ENCODE peak calls at places on chromosomes 12 and 14, in five cellular contexts. N is H9, S is neuronal stem cell, T is mesenchymal stem cell, E is mesendoderm. M is an unnamed sample.

GRCh38 chr14:42994001-42994736 is 1387.5 kb downstream of the LRFN5 start:
- DNase-seq in N (no peak), S (no peak), T (peak), E (no peak), M (peak)

GRCh38 chr12:47777741-47778558 is 4.9 kb downstream of the SLC48A1 start:
- DNase-seq in N (no peak), S (no peak), T (no peak), E (peak), M (no peak)

GRCh38 chr12:41589878-41590277 is 401.8 kb downstream of the PDZRN4 start:
- DNase-seq in N (no peak), S (no peak), T (no peak), E (no peak), M (no peak)

GRCh38 chr14:75222208-75222701 is 45.8 kb upstream of the TMED10 start:
- DNase-seq in N (peak), S (no peak), T (peak), E (peak), M (peak)

GRCh38 chr12:65784616-65785015 is 39.7 kb upstream of the HMGA2 start:
- DNase-seq in N (no peak), S (no peak), T (no peak), E (no peak), M (no peak)

GRCh38 chr14:74314576-74314975 is 11.8 kb upstream of the ABCD4 start:
- DNase-seq in N (no peak), S (no peak), T (no peak), E (no peak), M (no peak)

GRCh38 chr12:115508990-115509389 is 768.5 kb downstream of the MED13L start:
- DNase-seq in N (no peak), S (no peak), T (no peak), E (no peak), M (no peak)

GRCh38 chr12:117596968-117597367 is 235.5 kb upstream of the NOS1 start:
- DNase-seq in N (no peak), S (no peak), T (no peak), E (peak), M (no peak)

GRCh38 chr12:130583800-130584199 is 132.3 kb downstream of the RIMBP2 start:
- DNase-seq in N (no peak), S (no peak), T (no peak), E (no peak), M (no peak)

GRCh38 chr12:50086148-50086547 is 1.0 kb downstream of the SMARCD1 start:
- DNase-seq in N (no peak), S (no peak), T (no peak), E (peak), M (no peak)

GRCh38 chr12:130192667-130193345 is 30.5 kb downstream of the FZD10 start:
- DNase-seq in N (peak), S (no peak), T (no peak), E (peak), M (no peak)

GRCh38 chr14:80385340-80385739 is 174.0 kb upstream of the DIO2 start:
- DNase-seq in N (no peak), S (no peak), T (no peak), E (no peak), M (no peak)

GRCh38 chr14:81504864-81505263 is 28.8 kb downstream of the SEL1L start:
- DNase-seq in N (no peak), S (no peak), T (no peak), E (no peak), M (no peak)

GRCh38 chr14:77543637-77544334 is 45.2 kb upstream of the ISM2 start:
- DNase-seq in N (no peak), S (no peak), T (peak), E (no peak), M (peak)

GRCh38 chr12:104456950-104457745 is 400 bp downstream of the CHST11 start:
- DNase-seq in N (peak), S (peak), T (peak), E (peak), M (peak)

GRCh38 chr14:72444701-72445100 is 449.2 kb downstream of the DPF3 start:
- DNase-seq in N (no peak), S (no peak), T (no peak), E (no peak), M (peak)

GRCh38 chr14:101017806-101018560 is 114.5 kb upstream of the RTL1 start:
- DNase-seq in N (peak), S (no peak), T (no peak), E (no peak), M (no peak)

GRCh38 chr14:22878271-22879246 is 4.5 kb upstream of the REM2 start:
- DNase-seq in N (no peak), S (no peak), T (no peak), E (no peak), M (no peak)

GRCh38 chr14:39266589-39266870 is 32.8 kb downstream of the MIA2 start:
- DNase-seq in N (no peak), S (no peak), T (no peak), E (peak), M (peak)

GRCh38 chr12:12467701-12468218 is 94.9 kb downstream of the DUSP16 start:
- DNase-seq in N (no peak), S (no peak), T (no peak), E (no peak), M (peak)

GRCh38 chr12:114933428-114934160 is 249.6 kb upstream of the TBX3 start:
- DNase-seq in N (no peak), S (no peak), T (peak), E (peak), M (peak)

GRCh38 chr12:104307655-104308000 is 4.1 kb downstream of the EID3 start:
- DNase-seq in N (no peak), S (no peak), T (no peak), E (no peak), M (no peak)

GRCh38 chr12:12636641-12637040 is 25.0 kb downstream of the CREBL2 start:
- DNase-seq in N (no peak), S (no peak), T (no peak), E (no peak), M (no peak)

GRCh38 chr14:77625360-77625759 is 8.9 kb upstream of the SPTLC2 start:
- DNase-seq in N (no peak), S (no peak), T (no peak), E (no peak), M (no peak)

GRCh38 chr12:89484470-89484869 is 40.1 kb downstream of the GALNT4 start:
- DNase-seq in N (no peak), S (no peak), T (no peak), E (no peak), M (no peak)

GRCh38 chr12:46944104-46944503 is 118.3 kb upstream of the SLC38A4 start:
- DNase-seq in N (no peak), S (no peak), T (peak), E (no peak), M (peak)

GRCh38 chr14:67524152-67524963 is 8.7 kb upstream of the PLEKHH1 start:
- DNase-seq in N (no peak), S (no peak), T (peak), E (no peak), M (no peak)

GRCh38 chr14:49975286-49975685 is 82.4 kb downstream of the ARF6 start:
- DNase-seq in N (no peak), S (no peak), T (peak), E (no peak), M (peak)

GRCh38 chr14:89025581-89026236 is 201.3 kb downstream of the TTC8 start:
- DNase-seq in N (no peak), S (no peak), T (no peak), E (no peak), M (peak)

GRCh38 chr14:76918176-76918750 is 92.1 kb downstream of the LRRC74A start:
- DNase-seq in N (no peak), S (no peak), T (peak), E (peak), M (peak)

GRCh38 chr14:93132472-93133065 is 16.8 kb upstream of the ITPK1 start:
- DNase-seq in N (peak), S (no peak), T (peak), E (peak), M (peak)

GRCh38 chr12:96658075-96658474 is 168.7 kb downstream of the CFAP54 start:
- DNase-seq in N (no peak), S (no peak), T (no peak), E (no peak), M (no peak)

GRCh38 chr14:35406811-35407630 is 2.5 kb upstream of the NFKBIA start:
- DNase-seq in N (no peak), S (peak), T (peak), E (peak), M (peak)

GRCh38 chr12:1870998-1871917 is 47.2 kb downstream of the CACNA2D4 start:
- DNase-seq in N (peak), S (no peak), T (no peak), E (no peak), M (no peak)
- H2BK15ac ChIP-seq in N (no peak), S (no peak), T (no peak), E (no peak), M (no peak)

GRCh38 chr12:57214398-57214781 is 2.2 kb upstream of the NXPH4 start:
- DNase-seq in N (peak), S (peak), T (peak), E (peak), M (peak)
- H2BK15ac ChIP-seq in N (no peak), S (no peak), T (no peak), E (no peak), M (no peak)

GRCh38 chr14:104094056-104094708 is 8.7 kb downstream of the ASPG start:
- DNase-seq in N (no peak), S (no peak), T (no peak), E (peak), M (no peak)
- H2BK15ac ChIP-seq in N (no peak), S (peak), T (peak), E (no peak), M (no peak)

GRCh38 chr12:53219116-53219955 is 12.3 kb upstream of the ITGB7 start:
- DNase-seq in N (peak), S (no peak), T (peak), E (no peak), M (peak)

GRCh38 chr12:53217930-53218307 is 10.9 kb upstream of the ITGB7 start:
- DNase-seq in N (peak), S (no peak), T (peak), E (no peak), M (peak)

GRCh38 chr12:53215497-53215896 is 8.4 kb upstream of the ITGB7 start:
- DNase-seq in N (no peak), S (no peak), T (no peak), E (no peak), M (no peak)

GRCh38 chr12:53218551-53219114 is 11.6 kb upstream of the ITGB7 start:
- DNase-seq in N (peak), S (no peak), T (no peak), E (no peak), M (no peak)

DNA sequence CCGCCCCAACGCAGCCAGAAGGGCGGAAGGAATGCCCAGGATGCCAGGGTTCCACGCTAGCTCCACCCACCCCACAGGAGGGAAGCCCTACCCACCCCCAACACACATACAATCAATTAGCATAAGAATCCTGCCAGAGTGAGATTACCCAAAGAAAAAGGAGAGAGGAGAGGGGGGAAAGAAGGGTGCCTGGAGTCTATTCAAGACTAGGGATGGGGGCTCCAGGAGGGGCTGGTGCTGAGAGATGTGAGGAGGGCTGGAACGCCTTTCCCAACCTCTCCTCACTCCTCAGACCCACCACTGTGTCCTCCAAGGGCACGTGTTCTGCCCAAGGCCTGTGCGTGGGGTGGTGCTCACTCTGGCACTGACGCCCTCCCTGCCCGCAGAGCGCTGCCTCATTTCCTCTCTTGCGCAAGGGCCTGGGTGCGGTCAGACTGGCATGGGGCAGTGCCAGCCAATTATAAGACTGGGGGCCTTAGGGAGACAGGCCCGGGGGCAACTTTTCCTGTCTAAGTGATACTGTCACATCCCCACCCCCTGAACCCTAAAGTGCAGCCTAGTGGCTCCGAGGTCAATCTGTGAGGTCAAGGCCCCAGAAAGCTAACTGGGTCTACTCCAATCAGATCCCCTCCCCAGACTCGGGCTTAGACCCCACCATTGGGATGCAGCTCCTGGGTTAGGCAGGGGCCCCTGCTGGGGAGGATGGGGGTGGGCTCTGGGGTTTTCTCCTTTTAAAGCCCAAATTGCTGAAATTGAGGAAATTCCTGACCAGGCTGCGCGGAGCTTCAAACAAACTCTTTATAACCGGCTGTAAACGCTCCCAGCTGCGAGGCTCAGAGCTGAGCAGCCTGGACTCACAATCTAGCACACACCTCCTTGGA is 10.2 kb upstream of the ITGB7 start:
- DNase-seq in N (peak), S (no peak), T (no peak), E (peak), M (no peak)
- H2BK15ac ChIP-seq in N (no peak), S (no peak), T (no peak), E (no peak), M (peak)

DNA sequence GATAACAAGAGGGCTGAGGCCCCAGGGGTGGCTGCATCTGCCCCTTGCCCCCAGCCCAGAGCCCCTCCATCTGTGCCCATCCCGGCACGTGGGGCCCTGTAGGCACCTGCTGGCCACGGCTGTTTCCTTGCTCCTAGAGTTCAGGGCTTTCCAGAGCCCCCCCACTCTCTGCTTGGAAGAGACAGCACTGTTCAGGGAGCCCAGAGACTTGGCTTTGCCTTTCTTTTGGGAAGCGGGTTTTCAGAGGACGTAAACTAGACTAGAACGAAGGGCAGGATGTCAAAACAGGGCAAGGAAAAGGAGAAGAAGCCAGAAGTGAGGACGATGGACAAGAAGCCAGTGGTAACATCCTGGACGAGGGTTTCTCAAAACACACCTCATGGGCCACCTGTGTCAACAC is 163.3 kb upstream of the LHX5 start:
- DNase-seq in N (no peak), S (no peak), T (no peak), E (no peak), M (no peak)
- H2BK15ac ChIP-seq in N (no peak), S (no peak), T (no peak), E (no peak), M (no peak)

GRCh38 chr14:84042992-84043391 is 1487.0 kb upstream of the FLRT2 start:
- DNase-seq in N (no peak), S (no peak), T (no peak), E (peak), M (no peak)
- H2BK15ac ChIP-seq in N (no peak), S (no peak), T (no peak), E (no peak), M (no peak)

GRCh38 chr14:65791551-65791981 is 379.0 kb downstream of the FUT8 start:
- DNase-seq in N (no peak), S (no peak), T (no peak), E (no peak), M (peak)
- H2BK15ac ChIP-seq in N (no peak), S (no peak), T (no peak), E (no peak), M (no peak)

GRCh38 chr12:126156806-126157574 is 1091.8 kb downstream of the AACS start:
- DNase-seq in N (peak), S (no peak), T (no peak), E (peak), M (no peak)
- H2BK15ac ChIP-seq in N (no peak), S (no peak), T (no peak), E (no peak), M (no peak)

GRCh38 chr12:6828671-6829531 is 694 bp downstream of the P3H3 start:
- DNase-seq in N (peak), S (no peak), T (no peak), E (peak), M (peak)

GRCh38 chr12:6829532-6830220 is 1.5 kb downstream of the P3H3 start:
- DNase-seq in N (peak), S (no peak), T (peak), E (no peak), M (peak)

GRCh38 chr12:6827437-6827894 is 741 bp upstream of the P3H3 start:
- DNase-seq in N (peak), S (peak), T (peak), E (peak), M (peak)

GRCh38 chr12:6826734-6827436 is 1.3 kb upstream of the P3H3 start:
- DNase-seq in N (no peak), S (no peak), T (no peak), E (no peak), M (no peak)

GRCh38 chr12:6827982-6828670 is at the start of gene P3H3:
- DNase-seq in N (peak), S (no peak), T (peak), E (peak), M (peak)
- H2BK15ac ChIP-seq in N (no peak), S (peak), T (peak), E (no peak), M (peak)

GRCh38 chr12:120230974-120231315 is 30.0 kb upstream of the RPLP0 start:
- DNase-seq in N (no peak), S (no peak), T (no peak), E (no peak), M (no peak)

GRCh38 chr12:120229583-120230325 is 28.8 kb upstream of the RPLP0 start:
- DNase-seq in N (peak), S (no peak), T (peak), E (peak), M (no peak)

GRCh38 chr12:120229071-120229582 is 28.2 kb upstream of the RPLP0 start:
- DNase-seq in N (no peak), S (no peak), T (peak), E (peak), M (no peak)

GRCh38 chr12:120231316-120232011 is 30.6 kb upstream of the RPLP0 start:
- DNase-seq in N (peak), S (no peak), T (peak), E (peak), M (peak)

GRCh38 chr12:120230326-120230973 is 29.5 kb upstream of the RPLP0 start:
- DNase-seq in N (peak), S (peak), T (peak), E (peak), M (peak)
- H2BK15ac ChIP-seq in N (no peak), S (peak), T (peak), E (no peak), M (peak)